ENCODE peak calls at places on chromosomes 3 and 15, in four cellular contexts. Y is mesothelial cell of epicardium, T is GM12865, S is fibroblast of mammary gland. M is an unnamed sample.

GRCh38 chr3:158827773-158828172 is 25.9 kb downstream of the MFSD1 start:
- DNase-seq in Y (no peak), T (no peak), S (no peak), M (no peak)

GRCh38 chr15:71813723-71814470 is 3.5 kb downstream of the NR2E3 start:
- DNase-seq in Y (no peak), T (no peak), S (no peak), M (no peak)

GRCh38 chr15:48086162-48086561 is 34.6 kb upstream of the SLC24A5 start:
- DNase-seq in Y (no peak), T (no peak), S (no peak), M (no peak)

GRCh38 chr3:59660376-59660775 is 610.6 kb upstream of the CFAP20DC start:
- DNase-seq in Y (no peak), T (no peak), S (peak), M (no peak)

GRCh38 chr3:182629521-182629920 is 163.8 kb upstream of the ATP11B start:
- DNase-seq in Y (no peak), T (no peak), S (no peak), M (no peak)

GRCh38 chr15:70762469-70763119 is 764 bp downstream of the UACA start:
- DNase-seq in Y (peak), T (no peak), S (peak), M (peak)

GRCh38 chr3:195160257-195160898 is 110.6 kb downstream of the XXYLT1 start:
- DNase-seq in Y (no peak), T (no peak), S (peak), M (no peak)

GRCh38 chr3:149657796-149658443 is at the start of gene WWTR1:
- DNase-seq in Y (peak), T (peak), S (peak), M (peak)

GRCh38 chr3:194930439-194931204 is 244.9 kb downstream of the FAM43A start:
- DNase-seq in Y (no peak), T (no peak), S (peak), M (no peak)

GRCh38 chr3:14925729-14926591 is 21.4 kb upstream of the NR2C2 start:
- DNase-seq in Y (no peak), T (peak), S (peak), M (no peak)

GRCh38 chr3:34207826-34208225 is 409.4 kb downstream of the PDCD6IP start:
- DNase-seq in Y (no peak), T (no peak), S (no peak), M (no peak)

GRCh38 chr3:168417016-168417415 is 321.3 kb upstream of the GOLIM4 start:
- DNase-seq in Y (no peak), T (no peak), S (no peak), M (no peak)

GRCh38 chr3:45890405-45890804 is 4.1 kb downstream of the CCR9 start:
- DNase-seq in Y (no peak), T (no peak), S (no peak), M (no peak)

GRCh38 chr3:181713300-181713647 is 1.5 kb downstream of the SOX2 start:
- DNase-seq in Y (no peak), T (no peak), S (no peak), M (no peak)

GRCh38 chr15:52020253-52021085 is 1.4 kb downstream of the MAPK6 start:
- DNase-seq in Y (no peak), T (peak), S (peak), M (no peak)

GRCh38 chr3:31959951-31960792 is 20.9 kb downstream of the OSBPL10 start:
- DNase-seq in Y (no peak), T (no peak), S (no peak), M (no peak)

GRCh38 chr3:102714567-102714966 is 279.8 kb downstream of the ZPLD1 start:
- DNase-seq in Y (no peak), T (no peak), S (no peak), M (no peak)

GRCh38 chr3:186400026-186400425 is 38.0 kb upstream of the DGKG start:
- DNase-seq in Y (no peak), T (no peak), S (no peak), M (no peak)

GRCh38 chr15:101322849-101323477 is 27.9 kb upstream of the SNRPA1 start:
- DNase-seq in Y (no peak), T (no peak), S (no peak), M (no peak)

GRCh38 chr15:52171386-52171785 is 19.8 kb downstream of the GNB5 start:
- DNase-seq in Y (no peak), T (no peak), S (peak), M (no peak)

GRCh38 chr3:132405609-132406299 is 11.5 kb upstream of the DNAJC13 start:
- DNase-seq in Y (no peak), T (no peak), S (no peak), M (no peak)

GRCh38 chr3:177772908-177773557 is 575.8 kb upstream of the TBL1XR1 start:
- DNase-seq in Y (no peak), T (peak), S (no peak), M (no peak)

GRCh38 chr3:186095584-186096061 is 13.3 kb downstream of the ETV5 start:
- DNase-seq in Y (no peak), T (no peak), S (no peak), M (no peak)

GRCh38 chr3:188367741-188368140 is 213.8 kb downstream of the LPP start:
- DNase-seq in Y (no peak), T (no peak), S (no peak), M (no peak)

GRCh38 chr3:168862466-168862865 is 766.7 kb upstream of the GOLIM4 start:
- DNase-seq in Y (no peak), T (no peak), S (no peak), M (no peak)

GRCh38 chr15:81239190-81239589 is 42.5 kb downstream of the IL16 start:
- DNase-seq in Y (no peak), T (no peak), S (peak), M (no peak)

GRCh38 chr3:120683671-120684301 is 1.7 kb upstream of the HGD start:
- DNase-seq in Y (no peak), T (no peak), S (no peak), M (no peak)

GRCh38 chr15:75723171-75723846 is 10.7 kb upstream of the CSPG4 start:
- DNase-seq in Y (no peak), T (no peak), S (no peak), M (peak)

GRCh38 chr3:147589016-147589415 is 179.9 kb downstream of the ZIC1 start:
- DNase-seq in Y (no peak), T (no peak), S (peak), M (no peak)

GRCh38 chr15:89003865-89004725 is 84.2 kb upstream of the ABHD2 start:
- DNase-seq in Y (no peak), T (peak), S (peak), M (no peak)

GRCh38 chr3:191431160-191431822 is 29.7 kb upstream of the PYDC2 start:
- DNase-seq in Y (no peak), T (no peak), S (no peak), M (no peak)

GRCh38 chr3:44995142-44995770 is 19.2 kb downstream of the EXOSC7 start:
- DNase-seq in Y (no peak), T (no peak), S (peak), M (no peak)

GRCh38 chr15:40097096-40097967 is 11.3 kb downstream of the BMF start:
- DNase-seq in Y (no peak), T (peak), S (no peak), M (no peak)

GRCh38 chr3:13647314-13648059 is 98.6 kb downstream of the FBLN2 start:
- DNase-seq in Y (no peak), T (no peak), S (peak), M (no peak)

GRCh38 chr3:148829926-148830325 is 2.3 kb downstream of the CPB1 start:
- DNase-seq in Y (no peak), T (no peak), S (no peak), M (no peak)

GRCh38 chr15:36658321-36658720 is 78.9 kb downstream of the CDIN1 start:
- DNase-seq in Y (no peak), T (no peak), S (peak), M (no peak)

GRCh38 chr15:72078887-72079286 is 39.1 kb downstream of the MYO9A start:
- DNase-seq in Y (no peak), T (peak), S (no peak), M (no peak)

GRCh38 chr3:183350164-183350563 is 78.3 kb downstream of the MCF2L2 start:
- DNase-seq in Y (no peak), T (no peak), S (no peak), M (no peak)

GRCh38 chr3:80533553-80533952 is 765.8 kb upstream of the ROBO1 start:
- DNase-seq in Y (no peak), T (no peak), S (no peak), M (no peak)

DNA sequence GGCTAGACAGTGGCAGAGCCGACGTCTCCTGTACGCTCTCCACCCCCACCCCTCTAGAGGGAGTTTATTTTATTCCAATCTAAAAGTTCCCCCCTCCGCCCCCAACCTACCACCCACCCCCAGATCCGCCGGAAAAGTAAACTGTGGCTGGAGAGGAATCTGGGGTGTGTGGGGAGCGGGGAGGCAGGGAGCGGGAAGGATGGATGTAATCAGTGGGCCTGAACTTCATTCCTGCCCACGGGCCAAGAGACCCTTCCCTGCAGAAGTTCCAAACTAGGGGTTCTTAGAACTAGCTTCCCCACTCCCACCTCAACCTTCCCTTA is 547 bp upstream of the CSRNP1 start:
- DNase-seq in Y (no peak), T (no peak), S (no peak), M (no peak)
- TF ChIP-seq CTCF in Y (no peak), T (no peak), S (no peak), M (no peak)

DNA sequence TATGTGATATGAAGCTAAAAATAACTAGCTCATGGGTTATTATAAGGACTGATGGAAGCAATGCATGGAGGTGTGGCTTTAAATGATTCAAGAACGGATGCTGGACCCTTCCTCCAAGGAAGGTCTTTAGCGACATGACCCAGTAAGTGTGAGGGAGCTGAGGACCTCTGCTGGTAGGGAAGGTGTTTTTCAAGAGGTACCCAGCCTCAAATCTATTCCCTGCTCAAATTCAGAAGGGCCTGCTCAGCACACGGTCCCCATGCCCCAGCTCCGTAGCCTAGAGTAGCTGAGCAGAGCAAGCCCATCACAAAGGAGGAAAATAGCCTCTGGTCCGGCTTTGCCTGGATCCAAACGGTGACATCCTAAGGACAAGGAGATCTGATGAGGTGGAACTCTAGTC is 266.2 kb upstream of the IGF1R start:
- DNase-seq in Y (no peak), T (no peak), S (no peak), M (no peak)
- TF ChIP-seq CTCF in Y (no peak), T (peak), S (no peak), M (no peak)

GRCh38 chr3:128548426-128549282 is 55.7 kb upstream of the GATA2 start:
- DNase-seq in Y (no peak), T (no peak), S (peak), M (no peak)
- TF ChIP-seq CTCF in Y (no peak), T (no peak), S (no peak), M (no peak)

DNA sequence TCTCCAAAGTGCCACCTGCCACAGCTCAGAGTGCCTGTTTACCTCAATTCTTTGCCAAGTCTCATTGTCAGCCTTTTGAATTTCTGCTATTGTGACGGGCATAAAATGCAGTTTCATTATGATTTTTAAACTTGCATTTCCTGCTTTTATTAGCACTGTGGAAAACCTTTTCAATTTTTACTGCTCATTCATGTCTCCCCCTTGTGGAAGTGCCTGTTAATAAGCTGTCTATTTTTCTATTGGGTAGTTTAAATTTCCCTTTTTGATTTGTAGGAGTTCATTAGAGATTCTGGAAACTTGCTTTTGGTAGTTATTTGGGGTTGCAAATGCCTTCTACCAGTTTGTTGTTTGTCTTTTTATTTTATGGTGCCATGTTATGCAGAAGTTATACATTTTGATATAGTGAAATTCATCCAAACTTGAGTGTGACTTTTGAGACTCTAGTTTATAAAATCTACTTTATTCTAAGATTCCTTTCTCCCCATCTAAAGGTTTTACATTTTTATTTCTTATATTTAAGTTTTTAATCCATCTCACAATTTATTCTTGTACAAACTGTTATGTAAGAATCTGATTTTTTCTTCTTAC is 53.9 kb upstream of the FRMD4B start:
- DNase-seq in Y (no peak), T (peak), S (peak), M (no peak)
- TF ChIP-seq CTCF in Y (peak), T (peak), S (peak), M (peak)

M was measured in chondrocyte.